ENCODE peak calls at places on chromosomes 2 and 18, in eight cellular contexts. One of them, this sample, is unnamed.

GRCh38 chr2:30366199-30366691 is 80.8 kb upstream of the LCLAT1 start:
- DNase-seq in adipocyte: peak; percentile 14
- DNase-seq in CD4-positive, alpha-beta T cell: peak; percentile 38
- DNase-seq in nephron progenitor cell: no peak
- DNase-seq in dermis microvascular lymphatic vessel endothelial cell: peak; percentile 59
- DNase-seq in activated T-cell treated with anti-CD3 and anti-CD28 coated beads for 1 hour: no peak
- DNase-seq in COR-L47: no peak
- DNase-seq in AG09309: no peak
- DNase-seq in this sample: no peak

GRCh38 chr2:215386566-215386965 is 49.3 kb downstream of the FN1 start:
- DNase-seq in COR-L47: no peak
- DNase-seq in adipocyte: no peak
- DNase-seq in CD4-positive, alpha-beta T cell: no peak
- DNase-seq in activated T-cell treated with anti-CD3 and anti-CD28 coated beads for 1 hour: no peak
- DNase-seq in nephron progenitor cell: no peak
- DNase-seq in AG09309: no peak
- DNase-seq in dermis microvascular lymphatic vessel endothelial cell: no peak
- DNase-seq in this sample: no peak

GRCh38 chr2:56195563-56195962 is 11.8 kb downstream of the CCDC85A start:
- DNase-seq in nephron progenitor cell: no peak
- DNase-seq in adipocyte: peak; percentile 40
- DNase-seq in AG09309: no peak
- DNase-seq in activated T-cell treated with anti-CD3 and anti-CD28 coated beads for 1 hour: no peak
- DNase-seq in CD4-positive, alpha-beta T cell: no peak
- DNase-seq in dermis microvascular lymphatic vessel endothelial cell: peak; percentile 33
- DNase-seq in COR-L47: no peak
- DNase-seq in this sample: no peak

GRCh38 chr2:10798783-10799182 is 13.8 kb downstream of the PDIA6 start:
- DNase-seq in COR-L47: no peak
- DNase-seq in CD4-positive, alpha-beta T cell: no peak
- DNase-seq in adipocyte: no peak
- DNase-seq in dermis microvascular lymphatic vessel endothelial cell: no peak
- DNase-seq in nephron progenitor cell: no peak
- DNase-seq in activated T-cell treated with anti-CD3 and anti-CD28 coated beads for 1 hour: no peak
- DNase-seq in AG09309: no peak
- DNase-seq in this sample: no peak

GRCh38 chr2:119255760-119256573 is 32.3 kb downstream of the STEAP3 start:
- DNase-seq in COR-L47: peak; percentile 20
- DNase-seq in CD4-positive, alpha-beta T cell: no peak
- DNase-seq in dermis microvascular lymphatic vessel endothelial cell: peak; percentile 98
- DNase-seq in AG09309: peak; percentile 91
- DNase-seq in activated T-cell treated with anti-CD3 and anti-CD28 coated beads for 1 hour: no peak
- DNase-seq in adipocyte: peak; percentile 80
- DNase-seq in nephron progenitor cell: no peak
- DNase-seq in this sample: peak; percentile 64

GRCh38 chr18:30183766-30184165 is 858.8 kb downstream of the DSC3 start:
- DNase-seq in COR-L47: no peak
- DNase-seq in CD4-positive, alpha-beta T cell: no peak
- DNase-seq in AG09309: no peak
- DNase-seq in adipocyte: no peak
- DNase-seq in activated T-cell treated with anti-CD3 and anti-CD28 coated beads for 1 hour: no peak
- DNase-seq in nephron progenitor cell: no peak
- DNase-seq in dermis microvascular lymphatic vessel endothelial cell: no peak
- DNase-seq in this sample: no peak

GRCh38 chr18:8615397-8616025 is 6.3 kb downstream of the RAB12 start:
- DNase-seq in adipocyte: peak; percentile 94
- DNase-seq in nephron progenitor cell: no peak
- DNase-seq in AG09309: peak; percentile 85
- DNase-seq in COR-L47: peak; percentile 39
- DNase-seq in activated T-cell treated with anti-CD3 and anti-CD28 coated beads for 1 hour: no peak
- DNase-seq in dermis microvascular lymphatic vessel endothelial cell: peak; percentile 53
- DNase-seq in CD4-positive, alpha-beta T cell: no peak
- DNase-seq in this sample: peak; percentile 8

GRCh38 chr2:20626698-20627471 is 24.0 kb downstream of the HS1BP3 start:
- DNase-seq in CD4-positive, alpha-beta T cell: no peak
- DNase-seq in COR-L47: no peak
- DNase-seq in activated T-cell treated with anti-CD3 and anti-CD28 coated beads for 1 hour: no peak
- DNase-seq in nephron progenitor cell: peak; percentile 45
- DNase-seq in dermis microvascular lymphatic vessel endothelial cell: no peak
- DNase-seq in AG09309: no peak
- DNase-seq in adipocyte: no peak
- DNase-seq in this sample: peak; percentile 31

GRCh38 chr2:200308001-200308400 is 1.5 kb downstream of the SPATS2L start:
- DNase-seq in activated T-cell treated with anti-CD3 and anti-CD28 coated beads for 1 hour: no peak
- DNase-seq in dermis microvascular lymphatic vessel endothelial cell: peak; percentile 25
- DNase-seq in COR-L47: no peak
- DNase-seq in nephron progenitor cell: no peak
- DNase-seq in AG09309: no peak
- DNase-seq in CD4-positive, alpha-beta T cell: no peak
- DNase-seq in adipocyte: peak; percentile 76
- DNase-seq in this sample: no peak

GRCh38 chr2:30661173-30662107 is 145.8 kb downstream of the CAPN13 start:
- DNase-seq in COR-L47: no peak
- DNase-seq in CD4-positive, alpha-beta T cell: no peak
- DNase-seq in activated T-cell treated with anti-CD3 and anti-CD28 coated beads for 1 hour: no peak
- DNase-seq in dermis microvascular lymphatic vessel endothelial cell: no peak
- DNase-seq in adipocyte: no peak
- DNase-seq in nephron progenitor cell: no peak
- DNase-seq in AG09309: no peak
- DNase-seq in this sample: no peak

GRCh38 chr2:64538764-64539433 is 14.8 kb downstream of the AFTPH start:
- DNase-seq in dermis microvascular lymphatic vessel endothelial cell: no peak
- DNase-seq in adipocyte: peak; percentile 36
- DNase-seq in COR-L47: no peak
- DNase-seq in CD4-positive, alpha-beta T cell: no peak
- DNase-seq in nephron progenitor cell: no peak
- DNase-seq in AG09309: no peak
- DNase-seq in activated T-cell treated with anti-CD3 and anti-CD28 coated beads for 1 hour: no peak
- DNase-seq in this sample: no peak

GRCh38 chr2:67465623-67466022 is 68.5 kb downstream of the ETAA1 start:
- DNase-seq in dermis microvascular lymphatic vessel endothelial cell: no peak
- DNase-seq in CD4-positive, alpha-beta T cell: no peak
- DNase-seq in nephron progenitor cell: no peak
- DNase-seq in COR-L47: peak; percentile 56
- DNase-seq in AG09309: no peak
- DNase-seq in activated T-cell treated with anti-CD3 and anti-CD28 coated beads for 1 hour: no peak
- DNase-seq in adipocyte: no peak
- DNase-seq in this sample: no peak

GRCh38 chr2:27262379-27263286 is at the start of gene SLC30A3:
- DNase-seq in CD4-positive, alpha-beta T cell: peak; percentile 70
- DNase-seq in dermis microvascular lymphatic vessel endothelial cell: peak; percentile 81
- DNase-seq in nephron progenitor cell: peak; percentile 78
- DNase-seq in AG09309: no peak
- DNase-seq in adipocyte: peak; percentile 75
- DNase-seq in activated T-cell treated with anti-CD3 and anti-CD28 coated beads for 1 hour: peak; percentile 59
- DNase-seq in COR-L47: peak; percentile 41
- DNase-seq in this sample: peak; percentile 50

GRCh38 chr2:217069263-217070042 is 209.6 kb upstream of the TNP1 start:
- DNase-seq in COR-L47: no peak
- DNase-seq in CD4-positive, alpha-beta T cell: no peak
- DNase-seq in AG09309: no peak
- DNase-seq in activated T-cell treated with anti-CD3 and anti-CD28 coated beads for 1 hour: no peak
- DNase-seq in nephron progenitor cell: no peak
- DNase-seq in adipocyte: no peak
- DNase-seq in dermis microvascular lymphatic vessel endothelial cell: no peak
- DNase-seq in this sample: peak; percentile 41

GRCh38 chr2:240997856-240998705 is at the start of gene SNED1:
- DNase-seq in dermis microvascular lymphatic vessel endothelial cell: peak; percentile 92
- DNase-seq in COR-L47: no peak
- DNase-seq in AG09309: peak; percentile 20
- DNase-seq in activated T-cell treated with anti-CD3 and anti-CD28 coated beads for 1 hour: peak; percentile 48
- DNase-seq in CD4-positive, alpha-beta T cell: peak; percentile 57
- DNase-seq in adipocyte: peak; percentile 94
- DNase-seq in nephron progenitor cell: peak; percentile 95
- DNase-seq in this sample: peak; percentile 93

GRCh38 chr2:175855236-175855635 is 146.8 kb downstream of the LNPK start:
- DNase-seq in CD4-positive, alpha-beta T cell: no peak
- DNase-seq in COR-L47: no peak
- DNase-seq in dermis microvascular lymphatic vessel endothelial cell: no peak
- DNase-seq in nephron progenitor cell: no peak
- DNase-seq in adipocyte: no peak
- DNase-seq in activated T-cell treated with anti-CD3 and anti-CD28 coated beads for 1 hour: no peak
- DNase-seq in AG09309: no peak
- DNase-seq in this sample: no peak

GRCh38 chr2:184206045-184206444 is 392.3 kb upstream of the ZNF804A start:
- DNase-seq in nephron progenitor cell: no peak
- DNase-seq in CD4-positive, alpha-beta T cell: no peak
- DNase-seq in dermis microvascular lymphatic vessel endothelial cell: no peak
- DNase-seq in activated T-cell treated with anti-CD3 and anti-CD28 coated beads for 1 hour: no peak
- DNase-seq in COR-L47: no peak
- DNase-seq in AG09309: no peak
- DNase-seq in adipocyte: no peak
- DNase-seq in this sample: no peak

GRCh38 chr2:176297067-176297466 is 27.8 kb downstream of the MTX2 start:
- DNase-seq in dermis microvascular lymphatic vessel endothelial cell: no peak
- DNase-seq in CD4-positive, alpha-beta T cell: no peak
- DNase-seq in AG09309: no peak
- DNase-seq in COR-L47: no peak
- DNase-seq in activated T-cell treated with anti-CD3 and anti-CD28 coated beads for 1 hour: no peak
- DNase-seq in adipocyte: no peak
- DNase-seq in nephron progenitor cell: peak; percentile 8
- DNase-seq in this sample: peak; percentile 13

GRCh38 chr2:237143676-237144440 is 58.2 kb downstream of the COPS8 start:
- DNase-seq in dermis microvascular lymphatic vessel endothelial cell: no peak
- DNase-seq in CD4-positive, alpha-beta T cell: no peak
- DNase-seq in activated T-cell treated with anti-CD3 and anti-CD28 coated beads for 1 hour: no peak
- DNase-seq in nephron progenitor cell: no peak
- DNase-seq in COR-L47: no peak
- DNase-seq in AG09309: no peak
- DNase-seq in adipocyte: peak; percentile 72
- DNase-seq in this sample: no peak

GRCh38 chr2:224611938-224612337 is 26.8 kb upstream of the CUL3 start:
- DNase-seq in adipocyte: no peak
- DNase-seq in activated T-cell treated with anti-CD3 and anti-CD28 coated beads for 1 hour: no peak
- DNase-seq in COR-L47: peak; percentile 0
- DNase-seq in nephron progenitor cell: no peak
- DNase-seq in CD4-positive, alpha-beta T cell: no peak
- DNase-seq in AG09309: no peak
- DNase-seq in dermis microvascular lymphatic vessel endothelial cell: no peak
- DNase-seq in this sample: peak; percentile 19

GRCh38 chr2:165593081-165593480 is 123.6 kb downstream of the CSRNP3 start:
- DNase-seq in CD4-positive, alpha-beta T cell: no peak
- DNase-seq in activated T-cell treated with anti-CD3 and anti-CD28 coated beads for 1 hour: no peak
- DNase-seq in COR-L47: no peak
- DNase-seq in nephron progenitor cell: no peak
- DNase-seq in adipocyte: peak; percentile 40
- DNase-seq in AG09309: peak; percentile 27
- DNase-seq in dermis microvascular lymphatic vessel endothelial cell: no peak
- DNase-seq in this sample: no peak

GRCh38 chr2:191533693-191534175 is 144.2 kb upstream of the NABP1 start:
- DNase-seq in COR-L47: no peak
- DNase-seq in AG09309: no peak
- DNase-seq in CD4-positive, alpha-beta T cell: no peak
- DNase-seq in dermis microvascular lymphatic vessel endothelial cell: no peak
- DNase-seq in activated T-cell treated with anti-CD3 and anti-CD28 coated beads for 1 hour: no peak
- DNase-seq in adipocyte: peak; percentile 12
- DNase-seq in nephron progenitor cell: no peak
- DNase-seq in this sample: no peak

GRCh38 chr2:190315273-190315672 is 4.4 kb downstream of the HIBCH start:
- DNase-seq in CD4-positive, alpha-beta T cell: no peak
- DNase-seq in dermis microvascular lymphatic vessel endothelial cell: no peak
- DNase-seq in COR-L47: no peak
- DNase-seq in activated T-cell treated with anti-CD3 and anti-CD28 coated beads for 1 hour: no peak
- DNase-seq in adipocyte: no peak
- DNase-seq in AG09309: no peak
- DNase-seq in nephron progenitor cell: no peak
- DNase-seq in this sample: no peak

GRCh38 chr2:75596784-75597183 is 36.0 kb upstream of the EVA1A start:
- DNase-seq in AG09309: no peak
- DNase-seq in COR-L47: no peak
- DNase-seq in CD4-positive, alpha-beta T cell: no peak
- DNase-seq in activated T-cell treated with anti-CD3 and anti-CD28 coated beads for 1 hour: no peak
- DNase-seq in nephron progenitor cell: no peak
- DNase-seq in adipocyte: no peak
- DNase-seq in dermis microvascular lymphatic vessel endothelial cell: no peak
- DNase-seq in this sample: no peak

GRCh38 chr2:121076885-121077549 is 208.0 kb downstream of the TFCP2L1 start:
- DNase-seq in nephron progenitor cell: peak; percentile 90
- DNase-seq in COR-L47: peak; percentile 21
- DNase-seq in CD4-positive, alpha-beta T cell: peak; percentile 68
- DNase-seq in AG09309: no peak
- DNase-seq in activated T-cell treated with anti-CD3 and anti-CD28 coated beads for 1 hour: peak; percentile 55
- DNase-seq in dermis microvascular lymphatic vessel endothelial cell: peak; percentile 46
- DNase-seq in adipocyte: peak; percentile 70
- DNase-seq in this sample: peak; percentile 67

GRCh38 chr2:207813221-207813916 is 43.7 kb upstream of the FZD5 start:
- DNase-seq in activated T-cell treated with anti-CD3 and anti-CD28 coated beads for 1 hour: no peak
- DNase-seq in AG09309: no peak
- DNase-seq in COR-L47: no peak
- DNase-seq in nephron progenitor cell: no peak
- DNase-seq in adipocyte: no peak
- DNase-seq in CD4-positive, alpha-beta T cell: no peak
- DNase-seq in dermis microvascular lymphatic vessel endothelial cell: no peak
- DNase-seq in this sample: no peak

GRCh38 chr2:19031642-19032041 is 326.8 kb downstream of the OSR1 start:
- DNase-seq in adipocyte: no peak
- DNase-seq in AG09309: no peak
- DNase-seq in COR-L47: no peak
- DNase-seq in nephron progenitor cell: no peak
- DNase-seq in activated T-cell treated with anti-CD3 and anti-CD28 coated beads for 1 hour: no peak
- DNase-seq in CD4-positive, alpha-beta T cell: no peak
- DNase-seq in dermis microvascular lymphatic vessel endothelial cell: no peak
- DNase-seq in this sample: no peak

GRCh38 chr2:20122864-20123263 is 71.4 kb upstream of the LAPTM4A start:
- DNase-seq in activated T-cell treated with anti-CD3 and anti-CD28 coated beads for 1 hour: no peak
- DNase-seq in COR-L47: no peak
- DNase-seq in adipocyte: no peak
- DNase-seq in AG09309: no peak
- DNase-seq in CD4-positive, alpha-beta T cell: no peak
- DNase-seq in dermis microvascular lymphatic vessel endothelial cell: no peak
- DNase-seq in nephron progenitor cell: no peak
- DNase-seq in this sample: no peak

GRCh38 chr2:18171191-18172139 is 293.0 kb downstream of the KCNS3 start:
- DNase-seq in COR-L47: no peak
- DNase-seq in nephron progenitor cell: no peak
- DNase-seq in adipocyte: peak; percentile 58
- DNase-seq in dermis microvascular lymphatic vessel endothelial cell: no peak
- DNase-seq in AG09309: no peak
- DNase-seq in activated T-cell treated with anti-CD3 and anti-CD28 coated beads for 1 hour: no peak
- DNase-seq in CD4-positive, alpha-beta T cell: no peak
- DNase-seq in this sample: no peak

GRCh38 chr2:235934059-235934896 is 233.9 kb downstream of the GBX2 start:
- DNase-seq in AG09309: no peak
- DNase-seq in CD4-positive, alpha-beta T cell: no peak
- DNase-seq in nephron progenitor cell: no peak
- DNase-seq in activated T-cell treated with anti-CD3 and anti-CD28 coated beads for 1 hour: no peak
- DNase-seq in adipocyte: no peak
- DNase-seq in COR-L47: no peak
- DNase-seq in dermis microvascular lymphatic vessel endothelial cell: no peak
- DNase-seq in this sample: no peak

GRCh38 chr18:58194028-58194427 is 150.0 kb downstream of the NEDD4L start:
- DNase-seq in CD4-positive, alpha-beta T cell: no peak
- DNase-seq in dermis microvascular lymphatic vessel endothelial cell: no peak
- DNase-seq in AG09309: no peak
- DNase-seq in COR-L47: peak; percentile 23
- DNase-seq in activated T-cell treated with anti-CD3 and anti-CD28 coated beads for 1 hour: no peak
- DNase-seq in adipocyte: no peak
- DNase-seq in nephron progenitor cell: peak; percentile 30
- DNase-seq in this sample: peak; percentile 36

GRCh38 chr2:112884869-112885502 is 26.0 kb upstream of the IL37 start:
- DNase-seq in activated T-cell treated with anti-CD3 and anti-CD28 coated beads for 1 hour: peak; percentile 52
- DNase-seq in AG09309: no peak
- DNase-seq in adipocyte: peak; percentile 41
- DNase-seq in dermis microvascular lymphatic vessel endothelial cell: peak; percentile 41
- DNase-seq in nephron progenitor cell: peak; percentile 69
- DNase-seq in CD4-positive, alpha-beta T cell: peak; percentile 70
- DNase-seq in COR-L47: no peak
- DNase-seq in this sample: peak; percentile 39

GRCh38 chr2:807300-807699 is 130.1 kb upstream of the TMEM18 start:
- DNase-seq in dermis microvascular lymphatic vessel endothelial cell: no peak
- DNase-seq in adipocyte: no peak
- DNase-seq in nephron progenitor cell: no peak
- DNase-seq in CD4-positive, alpha-beta T cell: no peak
- DNase-seq in activated T-cell treated with anti-CD3 and anti-CD28 coated beads for 1 hour: no peak
- DNase-seq in COR-L47: no peak
- DNase-seq in AG09309: no peak
- DNase-seq in this sample: no peak

GRCh38 chr18:50973367-50974126 is 5.7 kb downstream of the ELAC1 start:
- DNase-seq in AG09309: no peak
- DNase-seq in activated T-cell treated with anti-CD3 and anti-CD28 coated beads for 1 hour: no peak
- DNase-seq in adipocyte: peak; percentile 68
- DNase-seq in CD4-positive, alpha-beta T cell: no peak
- DNase-seq in nephron progenitor cell: no peak
- DNase-seq in COR-L47: no peak
- DNase-seq in dermis microvascular lymphatic vessel endothelial cell: no peak
- DNase-seq in this sample: no peak